ENCODE peak calls at places on chromosomes 13 and 19, in five cellular contexts. R, N, Z, D and V are unnamed samples.

GRCh38 chr19:33294058-33294798 is 8.1 kb downstream of the CEBPA start:
- DNase-seq in R (no peak), N (no peak), Z (no peak), D (no peak), V (no peak)

GRCh38 chr19:35318679-35319448 is 10.1 kb upstream of the CD22 start:
- DNase-seq in R (no peak), N (no peak), Z (no peak), D (peak; percentile 15), V (no peak)

GRCh38 chr19:53808710-53809125 is 15.4 kb downstream of the NLRP12 start:
- DNase-seq in R (no peak), N (no peak), Z (no peak), D (no peak), V (peak; percentile 18)

GRCh38 chr19:11421607-11422098 is 2.5 kb upstream of the RGL3 start:
- DNase-seq in R (no peak), N (peak; percentile 47), Z (peak; percentile 13), D (peak; percentile 56), V (peak; percentile 60)

GRCh38 chr13:46010148-46010547 is 42.4 kb downstream of the ZC3H13 start:
- DNase-seq in R (no peak), N (no peak), Z (no peak), D (no peak), V (no peak)

GRCh38 chr13:30705672-30706071 is 29.7 kb upstream of the ALOX5AP start:
- DNase-seq in R (no peak), N (no peak), Z (no peak), D (no peak), V (no peak)

GRCh38 chr19:47155141-47155540 is 24.5 kb downstream of the SAE1 start:
- DNase-seq in R (no peak), N (no peak), Z (no peak), D (peak; percentile 36), V (no peak)

GRCh38 chr13:45595968-45596367 is 19.6 kb downstream of the ERICH6B start:
- DNase-seq in R (no peak), N (no peak), Z (no peak), D (no peak), V (no peak)

GRCh38 chr13:96460571-96460970 is 370.7 kb downstream of the HS6ST3 start:
- DNase-seq in R (no peak), N (no peak), Z (peak; percentile 79), D (no peak), V (peak; percentile 91)

GRCh38 chr19:30841934-30842333 is 469.8 kb downstream of the ZNF536 start:
- DNase-seq in R (no peak), N (no peak), Z (no peak), D (no peak), V (no peak)

GRCh38 chr19:49946415-49946814 is 14.6 kb downstream of the SIGLEC11 start:
- DNase-seq in R (no peak), N (no peak), Z (no peak), D (no peak), V (no peak)

GRCh38 chr13:41547253-41548000 is 90.1 kb downstream of the RGCC start:
- DNase-seq in R (no peak), N (no peak), Z (no peak), D (no peak), V (no peak)

GRCh38 chr13:48302920-48303330 is 626 bp upstream of the RB1 start:
- DNase-seq in R (no peak), N (no peak), Z (peak; percentile 19), D (no peak), V (no peak)

GRCh38 chr19:9407827-9408226 is 27.5 kb downstream of the ZNF266 start:
- DNase-seq in R (no peak), N (no peak), Z (no peak), D (no peak), V (no peak)